ENCODE peak calls at places on chromosomes 7 and 10, in four cellular contexts. W is K562, G is H1, I is GM12878. C is an unnamed sample.

GRCh38 chr10:99551158-99551557 is 18.4 kb downstream of the NKX2-3 start:
- DNase-seq in W (no peak), G (no peak), I (no peak), C (no peak)

GRCh38 chr10:95275726-95276366 is 15.0 kb downstream of the PDLIM1 start:
- DNase-seq in W (no peak), G (no peak), I (no peak), C (no peak)

GRCh38 chr7:87003872-87004798 is 55.3 kb downstream of the ELAPOR2 start:
- DNase-seq in W (peak), G (no peak), I (no peak), C (no peak)

GRCh38 chr7:134645935-134646334 is 718 bp upstream of the BPGM start:
- DNase-seq in W (peak), G (no peak), I (no peak), C (no peak)

GRCh38 chr7:1349351-1349761 is 109.9 kb downstream of the MICALL2 start:
- DNase-seq in W (no peak), G (no peak), I (no peak), C (no peak)

GRCh38 chr10:9285698-9286097 is 1231.2 kb downstream of the GATA3 start:
- DNase-seq in W (no peak), G (no peak), I (no peak), C (no peak)

GRCh38 chr7:91683823-91684222 is 196.7 kb downstream of the MTERF1 start:
- DNase-seq in W (peak), G (no peak), I (no peak), C (no peak)

GRCh38 chr7:142506601-142507000 is 242.7 kb upstream of the PRSS1 start:
- DNase-seq in W (no peak), G (no peak), I (no peak), C (no peak)

GRCh38 chr7:73823873-73824597 is 6.8 kb upstream of the CLDN4 start:
- DNase-seq in W (no peak), G (no peak), I (no peak), C (no peak)

GRCh38 chr7:11327633-11328032 is 354.0 kb downstream of the PHF14 start:
- DNase-seq in W (no peak), G (no peak), I (no peak), C (no peak)

GRCh38 chr10:34906021-34906965 is 91.2 kb upstream of the PARD3 start:
- DNase-seq in W (no peak), G (peak), I (no peak), C (peak)

GRCh38 chr7:73742753-73743641 is 4.4 kb upstream of the ABHD11 start:
- DNase-seq in W (no peak), G (peak), I (no peak), C (peak)

GRCh38 chr7:151115836-151116418 is 29.7 kb downstream of the AGAP3 start:
- DNase-seq in W (no peak), G (no peak), I (no peak), C (no peak)

GRCh38 chr7:46651561-46652088 is 730.6 kb upstream of the IGFBP3 start:
- DNase-seq in W (no peak), G (no peak), I (peak), C (no peak)

GRCh38 chr7:46653848-46654247 is 732.8 kb upstream of the IGFBP3 start:
- DNase-seq in W (no peak), G (no peak), I (no peak), C (no peak)

GRCh38 chr7:46649896-46650295 is 728.8 kb upstream of the IGFBP3 start:
- DNase-seq in W (no peak), G (no peak), I (no peak), C (no peak)

GRCh38 chr7:46651070-46651469 is 730.0 kb upstream of the IGFBP3 start:
- DNase-seq in W (no peak), G (no peak), I (no peak), C (no peak)

GRCh38 chr7:46652317-46652716 is 731.2 kb upstream of the IGFBP3 start:
- DNase-seq in W (no peak), G (no peak), I (no peak), C (no peak)
- H3K9ac ChIP-seq in W (no peak), G (no peak), I (no peak), C (no peak)

GRCh38 chr10:97428572-97428981 is 2.6 kb downstream of the PGAM1 start:
- DNase-seq in W (no peak), G (no peak), I (no peak), C (no peak)
- TF ChIP-seq ATF2 in W (no peak), G (no peak), I (no peak), C (no peak)

GRCh38 chr10:49174926-49175500 is 13.2 kb downstream of the TMEM273 start:
- DNase-seq in W (peak), G (no peak), I (no peak), C (no peak)

GRCh38 chr10:49177391-49178355 is 10.5 kb downstream of the TMEM273 start:
- DNase-seq in W (peak), G (no peak), I (peak), C (peak)

GRCh38 chr10:49178489-49179471 is 9.4 kb downstream of the TMEM273 start:
- DNase-seq in W (peak), G (no peak), I (no peak), C (no peak)

GRCh38 chr10:49175587-49176309 is 12.4 kb downstream of the TMEM273 start:
- DNase-seq in W (no peak), G (no peak), I (no peak), C (no peak)

DNA sequence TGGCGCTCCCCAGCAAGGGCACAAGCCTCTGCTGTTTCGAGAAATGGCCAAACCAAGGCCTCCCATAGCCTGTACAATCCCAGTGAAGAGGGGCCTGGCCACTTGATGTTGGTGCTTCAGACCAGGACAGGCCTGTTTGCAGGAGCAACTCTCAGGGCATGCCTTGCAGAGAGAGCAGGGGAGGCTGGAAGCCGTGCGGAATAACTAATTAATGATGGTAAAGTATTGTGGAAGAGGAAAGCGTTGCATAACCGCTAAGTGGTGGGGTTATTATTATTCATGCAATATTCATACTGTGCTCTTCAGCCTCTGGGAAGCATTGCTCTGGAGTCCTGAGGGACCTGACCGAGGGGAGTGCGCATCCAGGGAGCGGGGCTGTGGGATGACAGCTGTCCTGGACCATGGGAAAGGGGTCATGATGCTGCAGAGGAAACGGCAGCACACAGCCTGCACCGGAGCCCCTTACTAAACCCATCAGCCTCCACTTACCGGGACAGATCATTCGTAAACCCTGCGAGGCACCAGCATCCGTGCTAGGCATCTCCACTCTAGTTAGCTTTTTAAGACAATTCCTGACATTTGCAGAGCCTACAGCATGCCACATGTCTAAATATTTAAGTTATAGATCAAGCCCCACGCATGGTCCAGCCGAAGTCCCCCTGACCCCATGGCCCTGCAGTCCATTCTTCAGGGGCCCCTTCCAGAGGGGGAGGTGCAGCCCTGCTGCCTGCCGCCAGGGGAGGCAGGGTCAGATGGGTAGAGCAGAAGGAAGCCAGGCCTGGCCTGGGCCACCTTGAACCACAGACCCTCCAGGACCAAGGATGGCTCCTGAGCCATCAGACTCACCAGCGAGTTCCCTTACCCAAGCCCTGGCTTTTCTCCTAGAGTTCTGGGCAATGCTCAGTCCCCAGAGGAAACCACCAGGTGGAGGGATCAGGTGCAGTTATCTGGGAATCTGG is 11.6 kb downstream of the TMEM273 start:
- DNase-seq in W (peak), G (no peak), I (no peak), C (no peak)
- H3K9ac ChIP-seq in W (peak), G (no peak), I (peak), C (no peak)

DNA sequence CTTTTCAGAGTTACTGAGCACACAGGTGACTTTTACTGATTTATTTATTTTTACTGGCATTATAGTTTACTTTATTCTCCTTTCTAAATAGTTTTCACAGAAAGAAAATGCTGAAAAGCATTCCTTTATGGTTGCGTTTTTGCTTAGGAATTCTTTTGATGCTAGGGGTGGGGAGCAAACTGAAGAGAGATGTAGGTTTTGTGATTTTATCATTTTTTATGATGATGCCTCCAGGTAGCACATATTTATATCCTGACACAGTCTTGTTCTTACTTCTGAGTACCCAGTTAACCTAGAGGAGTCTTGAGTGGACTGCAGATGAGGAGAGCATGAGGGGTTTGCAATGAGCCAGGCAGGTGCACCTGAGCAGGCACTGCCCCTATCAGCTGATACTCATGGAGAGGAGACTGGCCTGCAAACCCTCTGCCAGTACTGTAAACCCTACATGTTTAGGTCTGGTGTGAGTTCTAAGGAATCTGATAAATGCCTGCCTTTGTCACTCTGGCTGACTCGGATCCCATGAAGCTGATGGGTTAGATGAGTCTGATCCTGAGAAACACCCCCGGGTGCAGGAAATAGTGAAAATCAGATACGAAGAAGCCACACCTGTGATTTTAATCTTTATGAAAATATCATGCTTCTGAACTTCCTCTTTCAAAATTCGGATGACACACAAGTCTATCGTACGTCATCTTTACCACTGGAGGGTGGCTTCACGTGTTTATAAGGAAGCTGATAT is 302.8 kb downstream of the WDR37 start:
- DNase-seq in W (no peak), G (no peak), I (no peak), C (no peak)
- TF ChIP-seq ATF2 in W (no peak), G (no peak), I (no peak), C (no peak)

GRCh38 chr10:19918800-19919199 is 102.6 kb downstream of the PLXDC2 start:
- DNase-seq in W (no peak), G (no peak), I (no peak), C (peak)
- H3K9ac ChIP-seq in W (no peak), G (peak), I (no peak), C (no peak)

DNA sequence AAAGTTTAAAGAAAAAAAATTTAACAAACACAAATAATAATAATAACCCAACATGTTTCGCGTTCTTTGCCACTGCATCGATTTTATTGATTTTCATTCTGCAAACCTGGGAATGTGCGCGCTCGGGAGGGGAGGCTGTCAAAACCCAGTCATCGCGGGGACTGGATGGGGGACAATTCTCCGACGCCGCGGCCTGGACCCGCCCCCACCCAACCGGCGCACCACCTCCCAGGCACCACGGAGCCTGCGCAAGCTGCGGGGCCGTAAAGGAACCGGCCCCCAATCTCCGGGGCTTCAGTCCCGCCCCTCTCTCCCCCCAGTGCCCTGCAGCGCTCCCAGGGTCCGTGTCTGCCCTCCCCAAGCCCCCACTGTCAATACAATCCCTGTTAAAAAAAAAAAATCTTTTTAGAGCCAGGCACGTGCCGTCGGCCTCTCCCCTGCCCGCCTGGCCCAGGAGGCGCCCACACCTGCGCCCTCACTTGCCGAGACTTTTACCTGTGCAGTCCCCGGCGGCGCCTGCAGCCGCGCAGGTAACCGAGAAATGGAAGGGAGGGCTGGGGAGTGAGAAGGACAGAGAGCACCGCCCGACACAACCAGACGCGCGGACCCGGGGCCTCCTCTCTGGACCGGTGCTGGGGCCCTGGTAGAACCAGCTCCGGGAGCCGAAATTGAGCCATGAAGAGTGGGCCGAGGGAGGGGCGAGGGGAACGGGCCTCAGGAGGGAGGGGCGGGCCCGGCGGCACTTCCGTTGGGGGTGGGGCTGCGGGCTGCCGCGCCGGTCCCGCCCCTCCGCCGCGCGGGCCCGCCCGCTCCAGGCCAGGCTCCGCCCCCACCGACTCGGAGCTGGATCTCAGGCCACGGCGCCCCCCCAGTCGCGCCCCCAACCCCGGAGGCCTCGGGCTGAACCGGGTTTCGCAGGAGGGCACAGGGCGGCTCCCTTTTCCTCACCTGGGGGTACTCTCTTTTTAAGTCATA is 7.6 kb upstream of the ZNF503 start:
- DNase-seq in W (peak), G (peak), I (no peak), C (no peak)
- TF ChIP-seq ATF2 in W (no peak), G (no peak), I (no peak), C (no peak)

DNA sequence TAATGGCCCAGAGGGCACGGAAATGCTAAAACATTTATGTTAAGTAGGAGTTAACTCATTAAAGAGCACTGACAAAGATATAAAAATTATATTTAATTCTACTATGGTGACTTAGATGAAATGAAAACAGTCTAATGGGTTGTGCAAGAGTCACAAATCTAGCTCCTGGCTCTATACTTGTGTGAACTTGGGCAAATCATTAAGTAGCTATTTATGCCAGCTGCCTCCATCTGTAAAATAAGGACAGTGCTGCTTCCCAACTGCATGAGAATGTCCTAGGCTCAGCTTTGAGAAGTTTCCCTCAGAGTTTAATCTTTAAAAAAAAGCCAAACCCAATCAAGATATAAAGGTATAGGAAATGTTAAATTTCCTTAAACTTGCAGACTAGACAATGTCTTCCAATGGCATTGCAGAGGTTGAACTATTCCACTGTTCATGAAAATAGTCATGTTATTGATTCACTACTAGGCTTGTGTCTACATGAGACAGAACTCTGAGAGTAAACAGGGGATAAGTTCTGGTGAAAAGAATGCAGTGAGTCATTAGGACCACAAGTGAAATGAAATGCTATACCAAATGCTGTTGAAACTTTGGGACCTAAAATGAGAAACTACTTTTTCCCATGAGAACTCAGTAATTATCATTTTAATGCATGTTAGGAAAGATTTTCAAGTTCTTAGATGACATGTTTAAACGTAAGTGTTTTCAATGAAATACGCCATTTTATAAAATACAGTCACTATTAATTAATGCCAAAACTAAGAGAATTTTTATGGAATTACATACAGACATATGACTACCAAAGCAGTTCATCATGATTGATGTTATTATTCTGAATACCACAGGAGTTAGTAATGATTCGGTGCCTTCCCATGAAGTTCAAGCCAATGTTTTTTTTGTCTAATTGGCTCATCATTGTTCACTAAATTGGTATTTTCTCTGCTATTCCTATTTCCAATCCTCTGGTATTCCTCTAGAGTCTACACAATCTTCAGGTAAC is 84.2 kb downstream of the CDK6 start:
- DNase-seq in W (no peak), G (no peak), I (no peak), C (peak)
- H3K9ac ChIP-seq in W (no peak), G (no peak), I (no peak), C (peak)

C was measured in HepG2.